ENCODE peak calls at places on chromosomes 11 and 22, in nine cellular contexts. One of them, this sample, is unnamed.

GRCh38 chr11:104096900-104097299 is 60.5 kb downstream of the DDI1 start:
- DNase-seq in breast epithelium: no peak
- DNase-seq in AG04450: no peak
- DNase-seq in prostate gland: no peak
- DNase-seq in RWPE1: no peak
- DNase-seq in naive thymus-derived CD4-positive, alpha-beta T cell: no peak
- DNase-seq in HCT116: no peak
- DNase-seq in tibial artery: no peak
- DNase-seq in pancreas: no peak
- DNase-seq in this sample: no peak

GRCh38 chr11:121416909-121417567 is 35.1 kb upstream of the SORL1 start:
- DNase-seq in pancreas: peak
- DNase-seq in AG04450: peak
- DNase-seq in prostate gland: peak
- DNase-seq in breast epithelium: peak
- DNase-seq in HCT116: no peak
- DNase-seq in naive thymus-derived CD4-positive, alpha-beta T cell: peak
- DNase-seq in RWPE1: peak
- DNase-seq in tibial artery: peak
- DNase-seq in this sample: peak

GRCh38 chr11:45647786-45648185 is 17.6 kb downstream of the CHST1 start:
- DNase-seq in breast epithelium: no peak
- DNase-seq in prostate gland: no peak
- DNase-seq in RWPE1: no peak
- DNase-seq in HCT116: no peak
- DNase-seq in pancreas: no peak
- DNase-seq in naive thymus-derived CD4-positive, alpha-beta T cell: no peak
- DNase-seq in AG04450: no peak
- DNase-seq in tibial artery: no peak
- DNase-seq in this sample: no peak

GRCh38 chr22:46072981-46073682 is 77.2 kb upstream of the PPARA start:
- DNase-seq in prostate gland: no peak
- DNase-seq in tibial artery: peak
- DNase-seq in pancreas: peak
- DNase-seq in breast epithelium: no peak
- DNase-seq in naive thymus-derived CD4-positive, alpha-beta T cell: no peak
- DNase-seq in HCT116: no peak
- DNase-seq in AG04450: no peak
- DNase-seq in RWPE1: no peak
- DNase-seq in this sample: no peak

GRCh38 chr22:46512683-46513082 is 24.7 kb downstream of the CELSR1 start:
- DNase-seq in RWPE1: no peak
- DNase-seq in prostate gland: no peak
- DNase-seq in tibial artery: no peak
- DNase-seq in HCT116: no peak
- DNase-seq in naive thymus-derived CD4-positive, alpha-beta T cell: no peak
- DNase-seq in AG04450: no peak
- DNase-seq in breast epithelium: no peak
- DNase-seq in pancreas: no peak
- DNase-seq in this sample: no peak

GRCh38 chr22:38788417-38788816 is 5.5 kb downstream of the DNAL4 start:
- DNase-seq in AG04450: peak
- DNase-seq in HCT116: no peak
- DNase-seq in tibial artery: peak
- DNase-seq in breast epithelium: peak
- DNase-seq in prostate gland: no peak
- DNase-seq in naive thymus-derived CD4-positive, alpha-beta T cell: no peak
- DNase-seq in pancreas: no peak
- DNase-seq in RWPE1: no peak
- DNase-seq in this sample: peak

GRCh38 chr11:864118-864827 is 21.6 kb downstream of the TSPAN4 start:
- DNase-seq in HCT116: no peak
- DNase-seq in prostate gland: no peak
- DNase-seq in breast epithelium: no peak
- DNase-seq in pancreas: no peak
- DNase-seq in naive thymus-derived CD4-positive, alpha-beta T cell: no peak
- DNase-seq in tibial artery: no peak
- DNase-seq in AG04450: no peak
- DNase-seq in RWPE1: no peak
- DNase-seq in this sample: no peak

GRCh38 chr11:109424893-109425292 is 2.9 kb downstream of the C11orf87 start:
- DNase-seq in breast epithelium: no peak
- DNase-seq in naive thymus-derived CD4-positive, alpha-beta T cell: no peak
- DNase-seq in pancreas: peak
- DNase-seq in RWPE1: peak
- DNase-seq in AG04450: no peak
- DNase-seq in HCT116: no peak
- DNase-seq in prostate gland: no peak
- DNase-seq in tibial artery: no peak
- DNase-seq in this sample: no peak

GRCh38 chr22:26615149-26615548 is 2.7 kb downstream of the CRYBB1 start:
- DNase-seq in RWPE1: no peak
- DNase-seq in AG04450: no peak
- DNase-seq in prostate gland: no peak
- DNase-seq in HCT116: no peak
- DNase-seq in breast epithelium: no peak
- DNase-seq in tibial artery: no peak
- DNase-seq in naive thymus-derived CD4-positive, alpha-beta T cell: no peak
- DNase-seq in pancreas: no peak
- DNase-seq in this sample: no peak

GRCh38 chr11:43053638-43054412 is 258.0 kb upstream of the API5 start:
- DNase-seq in RWPE1: no peak
- DNase-seq in prostate gland: no peak
- DNase-seq in breast epithelium: no peak
- DNase-seq in HCT116: no peak
- DNase-seq in naive thymus-derived CD4-positive, alpha-beta T cell: no peak
- DNase-seq in pancreas: no peak
- DNase-seq in AG04450: no peak
- DNase-seq in tibial artery: no peak
- DNase-seq in this sample: no peak

GRCh38 chr11:2299773-2300172 is 1.9 kb downstream of the C11orf21 start:
- DNase-seq in RWPE1: no peak
- DNase-seq in AG04450: no peak
- DNase-seq in HCT116: no peak
- DNase-seq in breast epithelium: peak
- DNase-seq in naive thymus-derived CD4-positive, alpha-beta T cell: no peak
- DNase-seq in pancreas: peak
- DNase-seq in tibial artery: no peak
- DNase-seq in prostate gland: no peak
- DNase-seq in this sample: no peak

GRCh38 chr11:130452171-130452570 is 3.7 kb downstream of the ADAMTS15 start:
- DNase-seq in breast epithelium: no peak
- DNase-seq in tibial artery: no peak
- DNase-seq in HCT116: no peak
- DNase-seq in naive thymus-derived CD4-positive, alpha-beta T cell: no peak
- DNase-seq in RWPE1: no peak
- DNase-seq in pancreas: no peak
- DNase-seq in prostate gland: no peak
- DNase-seq in AG04450: no peak
- DNase-seq in this sample: no peak

GRCh38 chr11:12118940-12119339 is 8.6 kb downstream of the MICAL2 start:
- DNase-seq in tibial artery: no peak
- DNase-seq in HCT116: no peak
- DNase-seq in naive thymus-derived CD4-positive, alpha-beta T cell: no peak
- DNase-seq in AG04450: no peak
- DNase-seq in prostate gland: no peak
- DNase-seq in pancreas: no peak
- DNase-seq in RWPE1: no peak
- DNase-seq in breast epithelium: no peak
- DNase-seq in this sample: no peak

GRCh38 chr11:8009856-8010255 is 22.7 kb downstream of the EIF3F start:
- DNase-seq in tibial artery: no peak
- DNase-seq in pancreas: no peak
- DNase-seq in AG04450: no peak
- DNase-seq in prostate gland: no peak
- DNase-seq in naive thymus-derived CD4-positive, alpha-beta T cell: no peak
- DNase-seq in RWPE1: no peak
- DNase-seq in HCT116: no peak
- DNase-seq in breast epithelium: no peak
- DNase-seq in this sample: no peak

GRCh38 chr11:73230931-73231330 is 12.8 kb downstream of the P2RY2 start:
- DNase-seq in naive thymus-derived CD4-positive, alpha-beta T cell: no peak
- DNase-seq in tibial artery: peak
- DNase-seq in breast epithelium: no peak
- DNase-seq in HCT116: no peak
- DNase-seq in AG04450: no peak
- DNase-seq in prostate gland: no peak
- DNase-seq in RWPE1: no peak
- DNase-seq in pancreas: no peak
- DNase-seq in this sample: no peak

DNA sequence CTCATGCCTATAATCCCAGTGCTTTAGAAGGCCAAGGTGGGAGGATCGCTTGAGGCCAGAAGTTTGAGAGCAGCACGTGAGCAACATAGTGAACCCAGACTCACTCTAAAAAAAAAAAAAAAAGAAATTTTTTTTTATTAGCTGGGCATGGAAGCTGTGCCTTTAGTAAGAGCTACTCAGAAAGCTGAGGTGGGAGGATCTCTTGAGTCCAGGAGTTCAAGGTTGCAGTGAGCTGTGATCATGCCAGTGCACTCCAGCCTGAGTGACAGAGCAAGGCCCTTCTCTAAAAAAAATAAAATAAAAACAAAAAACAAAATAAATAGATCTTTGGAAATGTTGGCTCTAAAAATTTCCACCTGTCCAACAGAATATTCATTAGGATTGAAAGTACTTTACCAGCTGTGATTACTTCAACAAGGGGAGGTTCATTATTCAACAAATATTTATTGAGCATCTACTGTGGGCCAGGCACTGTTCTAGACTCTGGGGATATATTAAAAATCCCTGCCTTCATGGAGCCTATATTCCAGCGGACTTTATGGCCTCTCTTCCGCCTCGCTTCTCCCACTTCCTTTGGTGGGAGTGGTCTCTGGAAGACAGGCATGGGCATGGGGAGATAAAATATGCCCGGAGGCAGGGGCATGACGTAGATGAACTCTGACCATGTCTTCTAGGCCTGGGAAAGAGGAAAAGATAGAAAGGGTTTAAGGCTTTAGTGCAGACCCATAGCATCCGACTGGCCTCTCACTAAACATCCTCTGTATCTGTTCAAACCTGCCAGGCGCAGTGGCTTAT is 47.9 kb downstream of the AHNAK start:
- DNase-seq in pancreas: no peak
- DNase-seq in prostate gland: no peak
- DNase-seq in naive thymus-derived CD4-positive, alpha-beta T cell: no peak
- DNase-seq in HCT116: no peak
- DNase-seq in RWPE1: no peak
- DNase-seq in tibial artery: no peak
- DNase-seq in breast epithelium: no peak
- DNase-seq in AG04450: no peak
- DNase-seq in this sample: no peak
- H3K27ac ChIP-seq in pancreas: no peak
- H3K27ac ChIP-seq in prostate gland: peak
- H3K27ac ChIP-seq in naive thymus-derived CD4-positive, alpha-beta T cell: no peak
- H3K27ac ChIP-seq in HCT116: no peak
- H3K27ac ChIP-seq in RWPE1: peak
- H3K27ac ChIP-seq in tibial artery: no peak
- H3K27ac ChIP-seq in breast epithelium: no peak
- H3K27ac ChIP-seq in AG04450: no peak
- H3K27ac ChIP-seq in this sample: no peak

DNA sequence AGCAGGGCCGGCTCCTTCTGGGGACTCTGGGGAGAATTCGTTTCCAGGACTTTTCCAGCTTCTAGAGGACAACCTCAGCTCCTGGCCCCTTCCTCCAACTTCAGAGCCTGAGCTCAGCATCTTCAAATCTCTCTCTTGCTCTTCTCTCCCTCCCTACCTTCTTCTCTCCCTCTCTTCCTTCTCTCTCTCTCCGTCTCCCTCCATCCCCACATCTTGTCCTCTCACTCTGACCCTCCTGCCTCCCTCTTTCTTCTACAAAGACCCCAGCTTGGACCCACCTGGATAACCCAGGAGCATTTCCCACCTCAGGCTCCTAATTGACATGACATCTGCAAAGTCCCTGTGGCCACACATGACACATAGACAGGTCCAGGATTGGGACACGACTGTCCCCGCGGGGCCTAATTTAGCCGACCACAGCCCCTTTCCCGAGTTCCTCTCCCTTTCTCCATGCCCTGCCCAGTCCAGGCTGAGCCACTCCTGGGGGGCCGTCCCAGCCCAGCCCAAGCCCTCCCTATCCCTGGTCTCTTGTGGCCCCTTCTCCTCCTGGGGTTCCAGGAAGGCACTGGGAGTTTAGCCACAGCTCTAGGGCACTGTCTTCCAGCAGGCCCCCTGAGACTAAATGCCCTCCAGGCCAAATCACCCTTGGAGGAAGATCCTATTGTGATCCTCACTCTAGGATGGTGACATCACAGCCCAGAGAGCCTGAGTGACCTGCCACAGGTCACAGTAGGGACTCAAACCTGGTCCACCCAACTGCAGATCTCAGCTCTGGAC is 36.9 kb downstream of the IGLL5 start:
- DNase-seq in RWPE1: no peak
- DNase-seq in HCT116: no peak
- DNase-seq in prostate gland: no peak
- DNase-seq in naive thymus-derived CD4-positive, alpha-beta T cell: no peak
- DNase-seq in pancreas: no peak
- DNase-seq in tibial artery: no peak
- DNase-seq in AG04450: no peak
- DNase-seq in breast epithelium: no peak
- DNase-seq in this sample: no peak
- H3K27ac ChIP-seq in RWPE1: no peak
- H3K27ac ChIP-seq in HCT116: no peak
- H3K27ac ChIP-seq in prostate gland: no peak
- H3K27ac ChIP-seq in naive thymus-derived CD4-positive, alpha-beta T cell: no peak
- H3K27ac ChIP-seq in pancreas: no peak
- H3K27ac ChIP-seq in tibial artery: no peak
- H3K27ac ChIP-seq in AG04450: no peak
- H3K27ac ChIP-seq in breast epithelium: no peak
- H3K27ac ChIP-seq in this sample: no peak

GRCh38 chr11:118768715-118769114 is 22.2 kb downstream of the DDX6 start:
- DNase-seq in AG04450: no peak
- DNase-seq in pancreas: no peak
- DNase-seq in breast epithelium: no peak
- DNase-seq in RWPE1: no peak
- DNase-seq in prostate gland: no peak
- DNase-seq in tibial artery: no peak
- DNase-seq in naive thymus-derived CD4-positive, alpha-beta T cell: no peak
- DNase-seq in HCT116: no peak
- DNase-seq in this sample: no peak
- H3K27ac ChIP-seq in AG04450: no peak
- H3K27ac ChIP-seq in pancreas: no peak
- H3K27ac ChIP-seq in breast epithelium: no peak
- H3K27ac ChIP-seq in RWPE1: no peak
- H3K27ac ChIP-seq in prostate gland: no peak
- H3K27ac ChIP-seq in tibial artery: peak
- H3K27ac ChIP-seq in naive thymus-derived CD4-positive, alpha-beta T cell: peak
- H3K27ac ChIP-seq in HCT116: no peak
- H3K27ac ChIP-seq in this sample: no peak

DNA sequence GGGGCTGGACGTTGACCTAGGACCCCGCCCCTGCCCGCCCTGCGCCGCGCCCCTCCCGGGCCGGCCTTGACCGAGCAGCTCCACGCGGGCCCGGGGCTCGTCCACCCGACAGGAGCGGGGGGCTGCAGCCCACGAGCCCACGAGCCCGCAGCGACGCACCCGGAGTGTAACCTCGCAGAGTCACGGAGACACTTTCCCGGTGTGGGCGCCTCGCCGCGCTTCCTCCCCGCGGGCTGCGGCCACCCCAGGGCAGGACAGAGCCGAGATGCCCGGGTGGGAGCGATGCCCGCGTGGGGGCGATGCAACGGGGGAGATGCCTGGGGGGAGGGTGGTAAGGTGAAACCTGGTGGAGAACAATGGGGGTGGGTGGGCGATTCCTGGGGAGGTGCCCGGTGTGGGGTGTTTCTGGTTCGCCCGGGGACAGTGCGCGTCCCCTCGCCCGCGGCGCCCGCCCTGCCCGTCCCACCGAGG is 4.9 kb upstream of the ZBED4 start:
- DNase-seq in RWPE1: no peak
- DNase-seq in pancreas: peak
- DNase-seq in HCT116: no peak
- DNase-seq in tibial artery: no peak
- DNase-seq in naive thymus-derived CD4-positive, alpha-beta T cell: no peak
- DNase-seq in AG04450: no peak
- DNase-seq in breast epithelium: no peak
- DNase-seq in prostate gland: no peak
- DNase-seq in this sample: no peak
- H3K27ac ChIP-seq in RWPE1: no peak
- H3K27ac ChIP-seq in pancreas: no peak
- H3K27ac ChIP-seq in HCT116: no peak
- H3K27ac ChIP-seq in tibial artery: no peak
- H3K27ac ChIP-seq in naive thymus-derived CD4-positive, alpha-beta T cell: peak
- H3K27ac ChIP-seq in AG04450: no peak
- H3K27ac ChIP-seq in breast epithelium: no peak
- H3K27ac ChIP-seq in prostate gland: no peak
- H3K27ac ChIP-seq in this sample: no peak